ENCODE peak calls at places on chromosomes 16 and 17, in ten cellular contexts. X is RPMI7951; T is cardiac muscle cell; S is NCI-H1105; A is PC-3; F is stimulated activated CD4-positive, alpha-beta T cell treated with anti-CD3 and anti-CD28 coated beads, Interleukin-12 subunit alpha, Interleukin-12 subunit beta, amount 100 ng/mL, for 24 hours; Z is activated T-cell treated with anti-CD3 and anti-CD28 coated beads for 24 hours; N is Calu3; R is stimulated activated CD8-positive, alpha-beta memory T cell treated with anti-CD3 and anti-CD28 coated beads, Interleukin-4, amount 100 ng/mL, for 48 hours; M is GM03348. H is an unnamed sample.
A peak's percentile ranks its signal among the peaks of the same experiment; 100 is the strongest.

GRCh38 chr17:73267648-73268537 is 6.2 kb upstream of the CPSF4L start:
- DNase-seq in X (no peak), F (no peak), Z (no peak), N (peak; percentile 12), R (no peak), M (no peak), T (no peak), A (no peak), S (no peak), H (no peak)

GRCh38 chr16:46658925-46659324 is 30.1 kb downstream of the VPS35 start:
- DNase-seq in S (no peak), T (no peak), Z (no peak), F (peak; percentile 19), A (no peak), R (peak; percentile 40), X (no peak), N (no peak), M (no peak), H (no peak)

GRCh38 chr17:20935740-20936139 is 107.1 kb downstream of the USP22 start:
- DNase-seq in R (no peak), S (no peak), Z (no peak), F (no peak), X (peak; percentile 69), A (peak; percentile 84), N (no peak), M (peak; percentile 46), T (peak; percentile 81), H (no peak)

GRCh38 chr17:77086433-77087010 is 54.2 kb upstream of the SEC14L1 start:
- DNase-seq in M (peak; percentile 86), Z (peak; percentile 68), A (peak; percentile 98), T (peak; percentile 84), N (peak; percentile 96), R (peak; percentile 97), X (peak; percentile 69), S (peak; percentile 68), F (peak; percentile 88), H (peak; percentile 89)

GRCh38 chr16:86809458-86809955 is 231.2 kb downstream of the FOXL1 start:
- DNase-seq in Z (no peak), M (peak; percentile 35), S (no peak), R (no peak), X (peak; percentile 92), N (peak; percentile 52), A (peak; percentile 89), T (peak; percentile 27), F (no peak), H (no peak)

GRCh38 chr17:75785770-75786538 is 1.3 kb downstream of the UNK start:
- DNase-seq in N (no peak), S (no peak), Z (no peak), F (no peak), A (peak; percentile 61), T (peak; percentile 55), M (peak; percentile 42), R (peak; percentile 37), X (peak; percentile 52), H (no peak)

GRCh38 chr17:40103742-40104095 is 3.3 kb upstream of the NR1D1 start:
- DNase-seq in M (no peak), N (no peak), S (no peak), X (no peak), T (no peak), F (no peak), Z (no peak), A (no peak), R (no peak), H (no peak)

GRCh38 chr16:77835111-77835510 is 46.7 kb downstream of the VAT1L start:
- DNase-seq in Z (no peak), S (no peak), F (no peak), N (no peak), R (no peak), T (no peak), M (no peak), A (no peak), X (no peak), H (no peak)

GRCh38 chr17:76700290-76700626 is 10.5 kb downstream of the MXRA7 start:
- DNase-seq in R (no peak), Z (no peak), M (no peak), T (no peak), S (no peak), A (no peak), F (no peak), N (no peak), X (no peak), H (no peak)

GRCh38 chr17:59010026-59010425 is 96.7 kb downstream of the TRIM37 start:
- DNase-seq in N (no peak), M (no peak), F (no peak), A (no peak), S (no peak), X (no peak), R (no peak), T (no peak), Z (no peak), H (no peak)

GRCh38 chr17:40582328-40582901 is 17.1 kb upstream of the CCR7 start:
- DNase-seq in N (peak; percentile 60), M (no peak), T (no peak), Z (no peak), X (no peak), R (peak; percentile 68), S (peak; percentile 91), F (no peak), A (no peak), H (no peak)

GRCh38 chr17:70636517-70637133 is 467.3 kb downstream of the KCNJ2 start:
- DNase-seq in T (peak; percentile 63), Z (no peak), X (peak; percentile 25), S (peak; percentile 39), N (peak; percentile 25), F (no peak), A (peak; percentile 80), M (peak; percentile 58), R (no peak), H (peak; percentile 6)

GRCh38 chr17:68734202-68734825 is 133.1 kb upstream of the FAM20A start:
- DNase-seq in Z (no peak), R (no peak), A (no peak), T (no peak), S (no peak), X (no peak), F (no peak), M (no peak), N (no peak), H (no peak)

GRCh38 chr17:13962716-13963115 is 106.6 kb upstream of the COX10 start:
- DNase-seq in Z (no peak), X (no peak), S (no peak), A (no peak), T (no peak), M (no peak), N (no peak), R (no peak), F (no peak), H (no peak)

GRCh38 chr17:1030684-1031557 is 34.0 kb downstream of the TIMM22 start:
- DNase-seq in X (no peak), S (no peak), Z (no peak), A (no peak), F (no peak), M (no peak), T (no peak), N (no peak), R (no peak), H (no peak)

GRCh38 chr16:81148277-81148676 is 52.1 kb upstream of the GCSH start:
- DNase-seq in M (no peak), X (no peak), T (no peak), S (no peak), F (no peak), N (no peak), A (no peak), R (no peak), Z (no peak), H (no peak)

GRCh38 chr16:84585886-84586285 is 32.0 kb downstream of the COTL1 start:
- DNase-seq in T (no peak), R (no peak), F (no peak), X (no peak), N (no peak), A (no peak), M (no peak), S (no peak), Z (no peak), H (no peak)

GRCh38 chr16:87956169-87956770 is 5.0 kb downstream of the BANP start:
- DNase-seq in X (peak; percentile 8), T (peak; percentile 62), R (peak; percentile 85), N (no peak), M (peak; percentile 18), S (no peak), A (no peak), F (peak; percentile 60), Z (peak; percentile 73), H (peak; percentile 75)

GRCh38 chr16:63145411-63145810 is 1109.2 kb upstream of the CDH8 start:
- DNase-seq in M (no peak), A (no peak), S (no peak), T (no peak), R (no peak), F (no peak), N (no peak), X (no peak), Z (no peak), H (no peak)

GRCh38 chr16:74201561-74201960 is 95.1 kb upstream of the PSMD7 start:
- DNase-seq in S (no peak), M (no peak), N (no peak), T (no peak), F (no peak), X (no peak), R (no peak), A (no peak), Z (no peak), H (no peak)

GRCh38 chr17:78865682-78866390 is 25.2 kb upstream of the USP36 start:
- DNase-seq in Z (peak; percentile 48), M (peak; percentile 71), N (peak; percentile 81), S (peak; percentile 32), X (peak; percentile 73), F (peak; percentile 63), R (peak; percentile 83), A (peak; percentile 96), T (peak; percentile 81), H (peak; percentile 74)

GRCh38 chr17:82314721-82315605 is 2.4 kb downstream of the CD7 start:
- DNase-seq in R (no peak), M (no peak), S (no peak), Z (no peak), A (no peak), T (no peak), N (no peak), F (no peak), X (no peak), H (no peak)

GRCh38 chr17:19248923-19249574 is 11.9 kb downstream of the EPN2 start:
- DNase-seq in F (no peak), Z (no peak), S (no peak), X (peak; percentile 90), N (peak; percentile 7), R (no peak), M (peak; percentile 89), A (peak; percentile 82), T (peak; percentile 78), H (peak; percentile 42)

GRCh38 chr16:14193316-14193871 is 122.3 kb downstream of the MRTFB start:
- DNase-seq in N (no peak), Z (no peak), S (peak; percentile 21), R (no peak), X (no peak), F (peak; percentile 6), T (no peak), M (no peak), A (no peak), H (peak; percentile 5)

GRCh38 chr16:1244881-1245280 is 4.4 kb downstream of the TPSAB1 start:
- DNase-seq in S (no peak), R (peak; percentile 22), F (no peak), T (no peak), A (no peak), N (peak; percentile 31), Z (no peak), X (peak; percentile 87), M (no peak), H (peak; percentile 50)

GRCh38 chr17:41987642-41988041 is 21.0 kb downstream of the CNP start:
- DNase-seq in F (no peak), X (no peak), M (no peak), R (no peak), N (no peak), A (no peak), S (no peak), T (peak; percentile 48), Z (no peak), H (no peak)

H was measured in erythroblast.